ENCODE peak calls at places on chromosomes 5 and 9, in eight cellular contexts. H is A549, A is transverse colon, Q is fibroblast of pulmonary artery, X is astrocyte of the cerebellum, S is lung, P is brain microvascular endothelial cell, K is fibroblast of lung. L is an unnamed sample.

GRCh38 chr9:27258662-27259061 is 38.3 kb downstream of the EQTN start:
- DNase-seq in H (no peak), A (no peak), Q (no peak), P (no peak), S (no peak), K (no peak), X (no peak), L (no peak)

GRCh38 chr5:9533096-9533495 is 12.8 kb downstream of the SEMA5A start:
- DNase-seq in Q (no peak), S (no peak), A (no peak), X (no peak), K (peak; percentile 59), H (no peak), P (no peak), L (no peak)

GRCh38 chr5:50299896-50300295 is 141.2 kb downstream of the EMB start:
- DNase-seq in H (no peak), Q (no peak), S (no peak), P (no peak), K (no peak), X (no peak), A (no peak), L (no peak)

GRCh38 chr9:80492221-80492620 is 920.5 kb downstream of the TLE4 start:
- DNase-seq in Q (peak; percentile 9), S (peak; percentile 62), P (peak; percentile 32), H (no peak), A (no peak), K (peak; percentile 29), X (peak; percentile 34), L (peak; percentile 87)

GRCh38 chr5:10599828-10600227 is 36.0 kb downstream of the ANKRD33B start:
- DNase-seq in Q (peak; percentile 45), P (peak; percentile 50), K (peak; percentile 85), A (no peak), S (no peak), X (peak; percentile 40), H (no peak), L (no peak)

GRCh38 chr5:119345861-119346260 is 10.0 kb upstream of the TNFAIP8 start:
- DNase-seq in K (no peak), Q (no peak), P (no peak), X (no peak), A (no peak), S (no peak), H (no peak), L (no peak)

GRCh38 chr9:18297532-18297872 is 176.5 kb upstream of the ADAMTSL1 start:
- DNase-seq in A (no peak), S (no peak), Q (no peak), P (no peak), K (no peak), H (peak; percentile 4), X (no peak), L (no peak)

GRCh38 chr5:127705120-127705892 is 2.1 kb downstream of the CCDC192 start:
- DNase-seq in X (peak; percentile 64), A (no peak), H (peak; percentile 64), P (peak; percentile 83), K (peak; percentile 77), Q (peak; percentile 90), S (no peak), L (peak; percentile 79)

GRCh38 chr5:1636981-1637638 is 113.3 kb upstream of the LPCAT1 start:
- DNase-seq in Q (no peak), K (no peak), A (no peak), H (no peak), P (no peak), S (no peak), X (no peak), L (no peak)

GRCh38 chr9:121302786-121303185 is 34.8 kb downstream of the GSN start:
- DNase-seq in H (no peak), X (no peak), P (no peak), A (no peak), K (no peak), Q (no peak), S (no peak), L (no peak)

GRCh38 chr5:145718956-145719355 is 116.2 kb downstream of the PRELID2 start:
- DNase-seq in H (peak; percentile 32), Q (peak; percentile 51), P (peak; percentile 22), K (peak; percentile 32), X (peak; percentile 23), S (no peak), A (no peak), L (peak; percentile 12)

GRCh38 chr9:115254217-115254616 is 136.3 kb upstream of the TNC start:
- DNase-seq in Q (no peak), S (no peak), K (no peak), H (no peak), X (no peak), P (no peak), A (no peak), L (no peak)

GRCh38 chr5:154972476-154973080 is 31.7 kb downstream of the MRPL22 start:
- DNase-seq in S (no peak), A (no peak), K (peak; percentile 27), Q (peak; percentile 70), X (no peak), P (peak; percentile 61), H (peak; percentile 55), L (peak; percentile 8)
- TF ChIP-seq CTCF in S (peak; percentile 17), A (peak; percentile 20), K (peak; percentile 65), Q (peak; percentile 80), X (peak; percentile 70), P (peak; percentile 82), H (peak; percentile 72), L (peak; percentile 82)

GRCh38 chr5:125290935-125291334 is 544.5 kb upstream of the ZNF608 start:
- DNase-seq in K (no peak), X (no peak), H (no peak), A (no peak), S (no peak), Q (no peak), P (no peak), L (no peak)

GRCh38 chr5:125286266-125286665 is 539.8 kb upstream of the ZNF608 start:
- DNase-seq in H (no peak), A (no peak), K (no peak), X (no peak), Q (no peak), S (no peak), P (no peak), L (no peak)

GRCh38 chr5:125293223-125293622 is 546.8 kb upstream of the ZNF608 start:
- DNase-seq in P (no peak), A (no peak), Q (no peak), K (no peak), H (no peak), S (no peak), X (no peak), L (no peak)

GRCh38 chr5:125291447-125291846 is 545.0 kb upstream of the ZNF608 start:
- DNase-seq in Q (no peak), K (no peak), P (no peak), A (no peak), X (no peak), H (no peak), S (no peak), L (no peak)

GRCh38 chr5:125289606-125290005 is 543.2 kb upstream of the ZNF608 start:
- DNase-seq in H (no peak), S (no peak), P (no peak), A (no peak), X (no peak), Q (no peak), K (no peak), L (no peak)
- H3K4me3 ChIP-seq in H (no peak overlapping the region), S (no peak overlapping the region), P (no peak overlapping the region), A (no peak overlapping the region), X (no peak overlapping the region), Q (no peak overlapping the region), K (no peak overlapping the region), L (no peak overlapping the region)

GRCh38 chr5:27532305-27532704 is 493.9 kb upstream of the CDH9 start:
- DNase-seq in Q (no peak), A (no peak), K (no peak), S (no peak), P (no peak), X (no peak), H (no peak), L (no peak)
- TF ChIP-seq CTCF in Q (no peak), A (no peak), K (no peak), S (no peak), P (no peak), X (no peak), H (no peak), L (no peak)

GRCh38 chr5:110351451-110351850 is 375.0 kb downstream of the TMEM232 start:
- DNase-seq in P (no peak), H (no peak), S (no peak), Q (no peak), K (peak; percentile 27), X (peak; percentile 57), A (no peak), L (no peak)

GRCh38 chr5:110356687-110357086 is 369.8 kb downstream of the TMEM232 start:
- DNase-seq in X (no peak), Q (no peak), H (no peak), K (peak; percentile 51), A (no peak), S (no peak), P (peak; percentile 44), L (no peak)

GRCh38 chr5:110354896-110355295 is 371.6 kb downstream of the TMEM232 start:
- DNase-seq in X (no peak), S (no peak), K (no peak), A (no peak), P (no peak), H (no peak), Q (no peak), L (no peak)

GRCh38 chr5:110354341-110354740 is 372.1 kb downstream of the TMEM232 start:
- DNase-seq in K (peak; percentile 76), H (no peak), Q (no peak), X (peak; percentile 46), P (no peak), A (no peak), S (peak; percentile 32), L (no peak)
- H3K4me3 ChIP-seq in K (no peak overlapping the region), H (no peak overlapping the region), Q (no peak overlapping the region), X (no peak overlapping the region), P (no peak overlapping the region), A (no peak overlapping the region), S (no peak overlapping the region), L (no peak overlapping the region)

GRCh38 chr5:129395247-129395646 is 64.9 kb upstream of the ADAMTS19 start:
- DNase-seq in H (no peak), X (no peak), Q (no peak), S (no peak), P (no peak), K (no peak), A (no peak), L (no peak)
- TF ChIP-seq CTCF in H (no peak), X (no peak), Q (no peak), S (no peak), P (no peak), K (no peak), A (no peak), L (no peak)

GRCh38 chr9:127979015-127979332 is 1.8 kb downstream of the EEIG1 start:
- DNase-seq in Q (no peak), H (no peak), X (no peak), S (no peak), P (no peak), K (no peak), A (no peak), L (no peak)
- H3K4me3 ChIP-seq in Q (peak overlapping the region; percentile 86), H (peak overlapping the region; percentile 91), X (peak overlapping the region; percentile 65), S (peak overlapping the region; percentile 85), P (peak overlapping the region; percentile 59), K (peak overlapping the region; percentile 84), A (peak overlapping the region; percentile 74), L (peak overlapping the region; percentile 83)